ENCODE peak calls at places on chromosome 3, in four cellular contexts. One of them, this sample, is unnamed.

GRCh38 chr3:72938471-72939265 is 50.8 kb downstream of the GXYLT2 start:
- DNase-seq in K562: peak
- DNase-seq in Panc1: peak
- DNase-seq in HepG2: peak
- DNase-seq in this sample: peak

GRCh38 chr3:50242778-50243551 is 7.0 kb downstream of the GNAI2 start:
- DNase-seq in HepG2: no peak
- DNase-seq in K562: peak
- DNase-seq in Panc1: no peak
- DNase-seq in this sample: no peak

GRCh38 chr3:177729939-177730700 is 532.8 kb upstream of the TBL1XR1 start:
- DNase-seq in HepG2: no peak
- DNase-seq in Panc1: no peak
- DNase-seq in K562: no peak
- DNase-seq in this sample: no peak

GRCh38 chr3:41630017-41630416 is 331.9 kb downstream of the ULK4 start:
- DNase-seq in Panc1: no peak
- DNase-seq in K562: no peak
- DNase-seq in HepG2: no peak
- DNase-seq in this sample: no peak

GRCh38 chr3:107045791-107046190 is 331.4 kb upstream of the CCDC54 start:
- DNase-seq in HepG2: no peak
- DNase-seq in K562: no peak
- DNase-seq in Panc1: no peak
- DNase-seq in this sample: no peak

GRCh38 chr3:10524799-10525301 is 19.5 kb upstream of the ATP2B2 start:
- DNase-seq in K562: no peak
- DNase-seq in Panc1: no peak
- DNase-seq in HepG2: no peak
- DNase-seq in this sample: no peak

GRCh38 chr3:120560304-120561250 is 35.6 kb upstream of the NDUFB4 start:
- DNase-seq in K562: no peak
- DNase-seq in Panc1: no peak
- DNase-seq in HepG2: no peak
- DNase-seq in this sample: no peak

GRCh38 chr3:177553586-177553985 is 356.3 kb upstream of the TBL1XR1 start:
- DNase-seq in HepG2: no peak
- DNase-seq in Panc1: no peak
- DNase-seq in K562: no peak
- DNase-seq in this sample: no peak

GRCh38 chr3:71214797-71215196 is 368.7 kb downstream of the FOXP1 start:
- DNase-seq in Panc1: no peak
- DNase-seq in HepG2: no peak
- DNase-seq in K562: no peak
- DNase-seq in this sample: no peak

DNA sequence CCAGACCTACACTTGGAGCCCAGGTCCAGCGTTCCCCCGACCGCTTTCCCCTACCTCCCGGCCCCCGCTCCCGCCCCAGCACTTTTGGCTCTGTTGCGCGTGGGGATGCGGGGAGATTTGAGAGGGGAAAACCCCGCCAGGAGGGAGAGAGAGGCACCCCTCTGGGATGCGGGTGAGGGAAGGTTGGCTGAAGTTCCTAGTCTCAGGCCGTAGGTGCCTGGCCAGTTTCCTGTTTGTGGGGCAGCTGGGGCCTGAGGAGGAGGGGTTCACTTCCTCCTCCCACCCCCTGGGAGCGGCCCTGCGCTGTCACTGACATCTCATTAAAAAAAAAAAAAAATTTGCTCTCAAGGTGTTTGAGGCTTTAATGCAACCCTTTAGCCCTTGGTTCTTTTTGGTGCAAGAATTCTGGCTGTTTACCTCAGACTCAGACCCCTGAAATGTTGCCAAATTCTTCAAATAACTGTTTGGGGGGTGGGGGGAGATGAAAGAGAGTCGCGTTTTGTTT is 2.6 kb downstream of the FAM43A start:
- DNase-seq in Panc1: no peak
- DNase-seq in K562: no peak
- DNase-seq in HepG2: peak
- DNase-seq in this sample: no peak
- TF ChIP-seq TCF7L2 in Panc1: peak
- TF ChIP-seq TCF7L2 in K562: no peak
- TF ChIP-seq TCF7L2 in HepG2: no peak
- TF ChIP-seq TCF7L2 in this sample: no peak

GRCh38 chr3:134357261-134357913 is 16.9 kb downstream of the AMOTL2 start:
- DNase-seq in Panc1: no peak
- DNase-seq in HepG2: no peak
- DNase-seq in K562: no peak
- DNase-seq in this sample: no peak

GRCh38 chr3:134359121-134360010 is 14.9 kb downstream of the AMOTL2 start:
- DNase-seq in K562: no peak
- DNase-seq in HepG2: no peak
- DNase-seq in Panc1: no peak
- DNase-seq in this sample: no peak

GRCh38 chr3:134360046-134360445 is 14.2 kb downstream of the AMOTL2 start:
- DNase-seq in HepG2: no peak
- DNase-seq in K562: no peak
- DNase-seq in Panc1: no peak
- DNase-seq in this sample: no peak

GRCh38 chr3:134356411-134357040 is 17.7 kb downstream of the AMOTL2 start:
- DNase-seq in K562: no peak
- DNase-seq in Panc1: no peak
- DNase-seq in HepG2: no peak
- DNase-seq in this sample: no peak

DNA sequence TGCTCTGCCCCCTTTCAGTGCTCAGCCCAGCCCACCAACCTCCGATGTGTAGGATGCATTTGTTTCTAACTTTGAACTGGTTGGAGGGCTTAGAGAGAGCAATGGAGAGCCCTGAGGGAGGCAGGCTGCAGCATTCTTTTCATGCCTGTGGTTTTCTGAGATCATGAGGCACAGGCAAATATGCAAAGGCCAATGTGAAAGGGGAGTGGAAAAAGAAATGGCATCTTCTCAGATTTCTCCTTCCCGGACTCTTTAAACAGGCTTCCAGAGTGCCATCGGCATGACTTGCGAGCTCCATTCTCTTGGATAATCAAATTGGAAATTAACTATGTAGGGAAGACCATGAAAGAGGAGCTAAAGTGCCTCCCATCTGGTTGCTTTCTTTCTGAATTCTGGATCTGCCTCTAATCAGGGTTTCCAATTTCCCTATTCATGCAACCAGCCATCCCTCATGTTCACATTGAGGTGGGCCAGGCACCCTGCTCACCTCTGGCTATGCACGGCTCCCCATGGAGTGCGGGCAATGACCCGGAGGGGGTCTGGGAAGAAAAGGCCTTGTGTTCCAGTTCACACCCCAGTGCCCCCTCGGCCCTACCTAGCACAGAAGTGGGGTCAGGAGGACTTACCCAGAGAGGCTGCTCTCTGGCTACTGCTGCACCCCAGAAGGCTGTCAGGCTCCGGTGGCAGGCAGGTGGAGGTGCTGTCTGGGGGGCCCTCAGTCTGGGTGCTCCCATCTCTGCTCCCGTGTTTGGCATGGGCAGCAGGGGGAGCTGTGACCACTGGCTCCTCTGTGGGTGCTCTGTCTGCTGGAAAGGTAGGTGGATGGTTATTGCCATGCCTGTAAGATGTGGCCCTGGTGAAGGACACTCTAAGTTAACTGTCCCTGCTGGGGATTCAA is 16.1 kb downstream of the AMOTL2 start:
- DNase-seq in K562: no peak
- DNase-seq in Panc1: no peak
- DNase-seq in HepG2: peak
- DNase-seq in this sample: peak
- TF ChIP-seq TCF7L2 in K562: no peak
- TF ChIP-seq TCF7L2 in Panc1: peak
- TF ChIP-seq TCF7L2 in HepG2: no peak
- TF ChIP-seq TCF7L2 in this sample: no peak

GRCh38 chr3:132002039-132002438 is 32.8 kb downstream of the CPNE4 start:
- DNase-seq in Panc1: no peak
- DNase-seq in K562: no peak
- DNase-seq in HepG2: no peak
- DNase-seq in this sample: no peak
- TF ChIP-seq TCF7L2 in Panc1: no peak
- TF ChIP-seq TCF7L2 in K562: no peak
- TF ChIP-seq TCF7L2 in HepG2: no peak
- TF ChIP-seq TCF7L2 in this sample: no peak

GRCh38 chr3:37700849-37701248 is 160.8 kb upstream of the CTDSPL start:
- DNase-seq in Panc1: no peak
- DNase-seq in K562: no peak
- DNase-seq in HepG2: no peak
- DNase-seq in this sample: no peak

GRCh38 chr3:37702478-37703154 is 159.1 kb upstream of the CTDSPL start:
- DNase-seq in Panc1: no peak
- DNase-seq in K562: no peak
- DNase-seq in HepG2: no peak
- DNase-seq in this sample: no peak

GRCh38 chr3:37701729-37702128 is 160.0 kb upstream of the CTDSPL start:
- DNase-seq in Panc1: no peak
- DNase-seq in HepG2: no peak
- DNase-seq in K562: no peak
- DNase-seq in this sample: no peak

GRCh38 chr3:37704129-37704528 is 157.6 kb upstream of the CTDSPL start:
- DNase-seq in HepG2: no peak
- DNase-seq in K562: no peak
- DNase-seq in Panc1: no peak
- DNase-seq in this sample: no peak

DNA sequence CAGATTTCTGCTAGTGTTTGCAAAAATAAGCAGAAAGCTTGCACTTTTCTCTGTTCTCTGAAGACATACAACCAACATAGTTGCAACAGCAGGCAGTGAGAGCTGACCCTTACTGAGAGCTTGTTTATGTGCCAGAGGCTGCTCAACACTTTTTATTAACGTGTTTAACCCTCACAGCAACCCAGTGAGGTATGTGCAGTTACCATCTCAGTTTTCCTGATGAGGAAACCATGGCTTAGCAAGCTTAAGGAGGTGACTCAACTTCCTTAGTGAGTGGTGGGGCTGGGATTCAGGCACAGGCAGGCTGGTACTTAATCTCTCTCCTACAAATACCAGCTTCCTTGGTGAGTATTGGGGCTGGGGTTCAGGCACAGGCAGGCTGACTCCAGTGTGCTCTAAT is 158.0 kb upstream of the CTDSPL start:
- DNase-seq in K562: no peak
- DNase-seq in Panc1: no peak
- DNase-seq in HepG2: no peak
- DNase-seq in this sample: no peak
- TF ChIP-seq TCF7L2 in K562: no peak
- TF ChIP-seq TCF7L2 in Panc1: no peak
- TF ChIP-seq TCF7L2 in HepG2: no peak
- TF ChIP-seq TCF7L2 in this sample: no peak

GRCh38 chr3:11566916-11567315 is 76.8 kb downstream of the VGLL4 start:
- DNase-seq in Panc1: no peak
- DNase-seq in HepG2: no peak
- DNase-seq in K562: peak
- DNase-seq in this sample: no peak

GRCh38 chr3:11566478-11566877 is 77.2 kb downstream of the VGLL4 start:
- DNase-seq in HepG2: no peak
- DNase-seq in K562: no peak
- DNase-seq in Panc1: no peak
- DNase-seq in this sample: no peak

GRCh38 chr3:11568503-11569155 is 75.1 kb downstream of the VGLL4 start:
- DNase-seq in Panc1: no peak
- DNase-seq in HepG2: no peak
- DNase-seq in K562: no peak
- DNase-seq in this sample: peak

GRCh38 chr3:11569156-11569741 is 74.5 kb downstream of the VGLL4 start:
- DNase-seq in Panc1: no peak
- DNase-seq in HepG2: no peak
- DNase-seq in K562: no peak
- DNase-seq in this sample: no peak

GRCh38 chr3:11567516-11568467 is 75.9 kb downstream of the VGLL4 start:
- DNase-seq in HepG2: no peak
- DNase-seq in K562: no peak
- DNase-seq in Panc1: no peak
- DNase-seq in this sample: peak
- TF ChIP-seq TCF7L2 in HepG2: no peak
- TF ChIP-seq TCF7L2 in K562: no peak
- TF ChIP-seq TCF7L2 in Panc1: peak
- TF ChIP-seq TCF7L2 in this sample: peak

GRCh38 chr3:65083240-65083639 is 395.4 kb upstream of the ADAMTS9 start:
- DNase-seq in HepG2: no peak
- DNase-seq in K562: no peak
- DNase-seq in Panc1: no peak
- DNase-seq in this sample: no peak
- TF ChIP-seq TCF7L2 in HepG2: no peak
- TF ChIP-seq TCF7L2 in K562: no peak
- TF ChIP-seq TCF7L2 in Panc1: no peak
- TF ChIP-seq TCF7L2 in this sample: no peak

GRCh38 chr3:66206806-66207205 is 14.0 kb upstream of the SLC25A26 start:
- DNase-seq in HepG2: no peak
- DNase-seq in Panc1: no peak
- DNase-seq in K562: no peak
- DNase-seq in this sample: no peak

GRCh38 chr3:66200147-66200546 is 20.7 kb upstream of the SLC25A26 start:
- DNase-seq in HepG2: no peak
- DNase-seq in Panc1: no peak
- DNase-seq in K562: no peak
- DNase-seq in this sample: no peak

GRCh38 chr3:66200786-66201185 is 20.0 kb upstream of the SLC25A26 start:
- DNase-seq in K562: no peak
- DNase-seq in Panc1: no peak
- DNase-seq in HepG2: no peak
- DNase-seq in this sample: no peak

GRCh38 chr3:66199089-66199473 is 21.7 kb upstream of the SLC25A26 start:
- DNase-seq in K562: no peak
- DNase-seq in Panc1: no peak
- DNase-seq in HepG2: peak
- DNase-seq in this sample: no peak

GRCh38 chr3:66203275-66203674 is 17.5 kb upstream of the SLC25A26 start:
- DNase-seq in K562: no peak
- DNase-seq in HepG2: no peak
- DNase-seq in Panc1: no peak
- DNase-seq in this sample: no peak
- TF ChIP-seq TCF7L2 in K562: no peak
- TF ChIP-seq TCF7L2 in HepG2: no peak
- TF ChIP-seq TCF7L2 in Panc1: no peak
- TF ChIP-seq TCF7L2 in this sample: no peak

This sample was measured in HCT116.